ENCODE peak calls at places on chromosomes 13 and 19, in four cellular contexts. One of them, this sample, is unnamed.

GRCh38 chr19:13539332-13539731 is 33.1 kb upstream of the CACNA1A start:
- DNase-seq in epithelial cell of esophagus: no peak
- DNase-seq in left lung: no peak
- DNase-seq in AG09309: no peak
- DNase-seq in this sample: no peak

GRCh38 chr19:3365093-3365446 is 1.3 kb upstream of the NFIC start:
- DNase-seq in epithelial cell of esophagus: no peak
- DNase-seq in AG09309: no peak
- DNase-seq in left lung: no peak
- DNase-seq in this sample: no peak

GRCh38 chr19:38831142-38831605 is 420 bp downstream of the ECH1 start:
- DNase-seq in left lung: peak
- DNase-seq in AG09309: peak
- DNase-seq in epithelial cell of esophagus: peak
- DNase-seq in this sample: peak

GRCh38 chr19:8585894-8586750 is 8.9 kb upstream of the MYO1F start:
- DNase-seq in left lung: peak
- DNase-seq in epithelial cell of esophagus: no peak
- DNase-seq in AG09309: no peak
- DNase-seq in this sample: peak

GRCh38 chr13:70339738-70340137 is 231.5 kb upstream of the KLHL1 start:
- DNase-seq in AG09309: no peak
- DNase-seq in left lung: no peak
- DNase-seq in epithelial cell of esophagus: peak
- DNase-seq in this sample: peak

GRCh38 chr13:75870397-75870801 is 234.3 kb downstream of the LMO7 start:
- DNase-seq in left lung: no peak
- DNase-seq in epithelial cell of esophagus: peak
- DNase-seq in AG09309: no peak
- DNase-seq in this sample: peak

GRCh38 chr19:50413096-50413495 is 5.6 kb upstream of the SPIB start:
- DNase-seq in AG09309: no peak
- DNase-seq in epithelial cell of esophagus: no peak
- DNase-seq in left lung: no peak
- DNase-seq in this sample: no peak

GRCh38 chr19:19606021-19606420 is 12.5 kb downstream of the PBX4 start:
- DNase-seq in AG09309: no peak
- DNase-seq in epithelial cell of esophagus: peak
- DNase-seq in left lung: peak
- DNase-seq in this sample: peak

GRCh38 chr19:57642396-57643046 is 9.6 kb downstream of the ZNF211 start:
- DNase-seq in AG09309: no peak
- DNase-seq in epithelial cell of esophagus: peak
- DNase-seq in left lung: no peak
- DNase-seq in this sample: no peak

GRCh38 chr13:27976362-27977177 is 7.5 kb upstream of the CDX2 start:
- DNase-seq in AG09309: no peak
- DNase-seq in left lung: no peak
- DNase-seq in epithelial cell of esophagus: no peak
- DNase-seq in this sample: no peak

GRCh38 chr13:74206061-74206561 is 71.9 kb upstream of the KLF12 start:
- DNase-seq in left lung: no peak
- DNase-seq in AG09309: peak
- DNase-seq in epithelial cell of esophagus: peak
- DNase-seq in this sample: peak

GRCh38 chr19:6685962-6686627 is 16.1 kb upstream of the TNFSF14 start:
- DNase-seq in left lung: no peak
- DNase-seq in epithelial cell of esophagus: no peak
- DNase-seq in AG09309: no peak
- DNase-seq in this sample: no peak

GRCh38 chr13:97028441-97029299 is 34.4 kb upstream of the OXGR1 start:
- DNase-seq in left lung: no peak
- DNase-seq in epithelial cell of esophagus: peak
- DNase-seq in AG09309: no peak
- DNase-seq in this sample: peak

GRCh38 chr19:13010038-13010991 is 15.0 kb downstream of the NFIX start:
- DNase-seq in left lung: peak
- DNase-seq in epithelial cell of esophagus: no peak
- DNase-seq in AG09309: no peak
- DNase-seq in this sample: no peak

GRCh38 chr13:97566907-97567306 is 132.9 kb downstream of the RAP2A start:
- DNase-seq in AG09309: no peak
- DNase-seq in left lung: no peak
- DNase-seq in epithelial cell of esophagus: no peak
- DNase-seq in this sample: no peak

GRCh38 chr19:31350033-31350692 is 927 bp upstream of the TSHZ3 start:
- DNase-seq in left lung: no peak
- DNase-seq in epithelial cell of esophagus: no peak
- DNase-seq in AG09309: no peak
- DNase-seq in this sample: no peak

GRCh38 chr19:40139533-40140287 is 49.0 kb upstream of the ZNF780A start:
- DNase-seq in epithelial cell of esophagus: peak
- DNase-seq in left lung: no peak
- DNase-seq in AG09309: peak
- DNase-seq in this sample: peak

GRCh38 chr19:51389143-51389542 is 1.2 kb downstream of the C19orf84 start:
- DNase-seq in AG09309: no peak
- DNase-seq in epithelial cell of esophagus: no peak
- DNase-seq in left lung: no peak
- DNase-seq in this sample: no peak

GRCh38 chr13:102197193-102197592 is 204.7 kb downstream of the FGF14 start:
- DNase-seq in left lung: no peak
- DNase-seq in epithelial cell of esophagus: peak
- DNase-seq in AG09309: no peak
- DNase-seq in this sample: peak

GRCh38 chr13:51032831-51033230 is 78.2 kb downstream of the C13orf42 start:
- DNase-seq in left lung: no peak
- DNase-seq in epithelial cell of esophagus: no peak
- DNase-seq in AG09309: no peak
- DNase-seq in this sample: no peak

GRCh38 chr19:55993492-55993891 is 6.9 kb downstream of the NLRP5 start:
- DNase-seq in left lung: no peak
- DNase-seq in AG09309: no peak
- DNase-seq in epithelial cell of esophagus: no peak
- DNase-seq in this sample: no peak

GRCh38 chr13:41017744-41018582 is 1.2 kb downstream of the ELF1 start:
- DNase-seq in AG09309: no peak
- DNase-seq in epithelial cell of esophagus: peak
- DNase-seq in left lung: no peak
- DNase-seq in this sample: peak

GRCh38 chr13:112776971-112777370 is 87.1 kb downstream of the ATP11A start:
- DNase-seq in AG09309: no peak
- DNase-seq in epithelial cell of esophagus: no peak
- DNase-seq in left lung: no peak
- DNase-seq in this sample: no peak

GRCh38 chr13:64912141-64912540 is 2318.0 kb downstream of the PCDH9 start:
- DNase-seq in AG09309: peak
- DNase-seq in epithelial cell of esophagus: peak
- DNase-seq in left lung: no peak
- DNase-seq in this sample: peak

GRCh38 chr19:18401580-18402112 is 4.2 kb upstream of the LRRC25 start:
- DNase-seq in epithelial cell of esophagus: peak
- DNase-seq in AG09309: no peak
- DNase-seq in left lung: no peak
- DNase-seq in this sample: peak

GRCh38 chr19:3057275-3057714 is 5.0 kb downstream of the TLE5 start:
- DNase-seq in epithelial cell of esophagus: peak
- DNase-seq in AG09309: no peak
- DNase-seq in left lung: peak
- DNase-seq in this sample: peak

GRCh38 chr13:20686863-20687579 is 16.5 kb upstream of the IL17D start:
- DNase-seq in epithelial cell of esophagus: no peak
- DNase-seq in AG09309: no peak
- DNase-seq in left lung: no peak
- DNase-seq in this sample: no peak

GRCh38 chr13:98482476-98483444 is 94.1 kb downstream of the STK24 start:
- DNase-seq in epithelial cell of esophagus: peak
- DNase-seq in left lung: peak
- DNase-seq in AG09309: no peak
- DNase-seq in this sample: no peak

GRCh38 chr13:60887711-60888110 is 490.7 kb downstream of the TDRD3 start:
- DNase-seq in epithelial cell of esophagus: peak
- DNase-seq in AG09309: no peak
- DNase-seq in left lung: no peak
- DNase-seq in this sample: no peak

GRCh38 chr13:99396446-99396845 is 89.2 kb upstream of the GPR183 start:
- DNase-seq in AG09309: no peak
- DNase-seq in epithelial cell of esophagus: no peak
- DNase-seq in left lung: no peak
- DNase-seq in this sample: no peak

GRCh38 chr19:44993526-44993925 is 7.7 kb upstream of the RELB start:
- DNase-seq in AG09309: no peak
- DNase-seq in left lung: no peak
- DNase-seq in epithelial cell of esophagus: no peak
- DNase-seq in this sample: no peak

GRCh38 chr13:62337109-62337880 is 921.6 kb upstream of the PCDH20 start:
- DNase-seq in left lung: no peak
- DNase-seq in epithelial cell of esophagus: no peak
- DNase-seq in AG09309: no peak
- DNase-seq in this sample: no peak

GRCh38 chr13:98619556-98619955 is 42.6 kb upstream of the STK24 start:
- DNase-seq in AG09309: no peak
- DNase-seq in left lung: no peak
- DNase-seq in epithelial cell of esophagus: peak
- DNase-seq in this sample: no peak

GRCh38 chr13:45875951-45876350 is 24.4 kb upstream of the SIAH3 start:
- DNase-seq in left lung: no peak
- DNase-seq in epithelial cell of esophagus: peak
- DNase-seq in AG09309: no peak
- DNase-seq in this sample: peak

GRCh38 chr13:55577082-55577846 is 1563.5 kb upstream of the PRR20A start:
- DNase-seq in left lung: no peak
- DNase-seq in AG09309: no peak
- DNase-seq in epithelial cell of esophagus: no peak
- DNase-seq in this sample: no peak

GRCh38 chr19:35462476-35462953 is 14.5 kb downstream of the FFAR2 start:
- DNase-seq in AG09309: no peak
- DNase-seq in epithelial cell of esophagus: no peak
- DNase-seq in left lung: no peak
- DNase-seq in this sample: no peak

GRCh38 chr19:55077106-55077505 is 1.4 kb downstream of the EPS8L1 start:
- DNase-seq in AG09309: no peak
- DNase-seq in epithelial cell of esophagus: no peak
- DNase-seq in left lung: no peak
- DNase-seq in this sample: no peak

GRCh38 chr19:31141301-31141700 is 207.9 kb downstream of the TSHZ3 start:
- DNase-seq in left lung: no peak
- DNase-seq in epithelial cell of esophagus: no peak
- DNase-seq in AG09309: no peak
- DNase-seq in this sample: no peak

GRCh38 chr13:77918391-77919261 is at the start of gene EDNRB:
- DNase-seq in left lung: peak
- DNase-seq in AG09309: no peak
- DNase-seq in epithelial cell of esophagus: peak
- DNase-seq in this sample: no peak

GRCh38 chr13:77919351-77920294 is 992 bp upstream of the EDNRB start:
- DNase-seq in AG09309: no peak
- DNase-seq in left lung: peak
- DNase-seq in epithelial cell of esophagus: peak
- DNase-seq in this sample: no peak

GRCh38 chr13:77915676-77916075 is 3.0 kb downstream of the EDNRB start:
- DNase-seq in left lung: no peak
- DNase-seq in AG09309: no peak
- DNase-seq in epithelial cell of esophagus: no peak
- DNase-seq in this sample: no peak

DNA sequence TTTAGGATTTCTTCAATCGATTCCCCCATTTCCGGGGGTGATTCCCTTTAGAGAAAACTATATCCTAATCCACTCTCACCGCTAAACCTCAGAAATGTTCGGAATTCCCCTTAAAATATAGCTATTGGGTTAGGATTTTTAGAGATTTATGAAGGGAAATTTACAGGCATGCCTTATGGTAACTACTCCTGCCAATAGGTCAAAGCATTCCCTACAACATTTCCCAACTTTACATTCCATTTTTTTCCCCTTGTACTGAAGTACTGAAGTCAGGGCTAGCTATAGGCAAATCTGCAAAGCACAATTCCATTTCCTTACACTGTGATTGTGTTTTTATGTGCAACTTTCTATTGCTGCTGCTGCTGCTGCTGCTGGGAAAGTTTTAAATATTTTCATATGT is 2.1 kb downstream of the EDNRB start:
- DNase-seq in AG09309: no peak
- DNase-seq in epithelial cell of esophagus: no peak
- DNase-seq in left lung: no peak
- DNase-seq in this sample: no peak
- H3K4me3 ChIP-seq in AG09309: no peak
- H3K4me3 ChIP-seq in epithelial cell of esophagus: no peak
- H3K4me3 ChIP-seq in left lung: peak
- H3K4me3 ChIP-seq in this sample: no peak

GRCh38 chr19:42068756-42069571 is 1.0 kb downstream of the GRIK5 start:
- DNase-seq in AG09309: no peak
- DNase-seq in left lung: no peak
- DNase-seq in epithelial cell of esophagus: no peak
- DNase-seq in this sample: no peak
- H3K4me3 ChIP-seq in AG09309: no peak
- H3K4me3 ChIP-seq in left lung: no peak
- H3K4me3 ChIP-seq in epithelial cell of esophagus: no peak
- H3K4me3 ChIP-seq in this sample: no peak

GRCh38 chr19:21396121-21396520 is 812 bp upstream of the ZNF493 start:
- DNase-seq in AG09309: no peak
- DNase-seq in left lung: no peak
- DNase-seq in epithelial cell of esophagus: no peak
- DNase-seq in this sample: no peak
- H3K4me3 ChIP-seq in AG09309: no peak
- H3K4me3 ChIP-seq in left lung: no peak
- H3K4me3 ChIP-seq in epithelial cell of esophagus: no peak
- H3K4me3 ChIP-seq in this sample: no peak

GRCh38 chr13:110070511-110071120 is 236.3 kb downstream of the COL4A1 start:
- DNase-seq in left lung: no peak
- DNase-seq in AG09309: peak
- DNase-seq in epithelial cell of esophagus: peak
- DNase-seq in this sample: peak
- H3K4me3 ChIP-seq in left lung: no peak
- H3K4me3 ChIP-seq in AG09309: no peak
- H3K4me3 ChIP-seq in epithelial cell of esophagus: no peak
- H3K4me3 ChIP-seq in this sample: no peak

DNA sequence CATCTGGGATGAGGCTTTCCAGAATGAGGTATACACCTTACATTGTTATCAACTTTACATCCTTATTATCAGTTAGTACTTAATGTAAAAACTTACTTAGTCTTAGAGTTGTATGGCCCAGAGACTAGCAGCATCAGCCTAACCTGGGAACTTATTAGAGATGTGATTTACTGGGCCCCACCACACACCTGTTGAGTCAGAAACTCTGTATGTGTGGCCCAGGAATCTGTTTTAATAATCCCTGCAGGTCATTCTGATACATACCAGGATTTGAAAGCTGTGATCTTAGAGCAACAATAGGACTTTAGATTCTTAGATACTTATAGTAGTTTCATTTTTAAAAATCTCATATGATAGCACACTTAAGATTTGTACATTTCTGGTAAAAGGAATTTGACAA is 17.4 kb downstream of the FNDC3A start:
- DNase-seq in AG09309: no peak
- DNase-seq in epithelial cell of esophagus: peak
- DNase-seq in left lung: no peak
- DNase-seq in this sample: no peak
- H3K4me3 ChIP-seq in AG09309: no peak
- H3K4me3 ChIP-seq in epithelial cell of esophagus: no peak
- H3K4me3 ChIP-seq in left lung: no peak
- H3K4me3 ChIP-seq in this sample: no peak